ENCODE peak calls at places on chromosome 13, in eight cellular contexts. W is lower lobe of right lung, D is IMR-90, Y is uterus, M is SK-N-SH, O is mammary epithelial cell, K is Panc1, E is transverse colon. L is an unnamed sample.

GRCh38 chr13:19764237-19764636 is 18.5 kb downstream of the PSPC1 start:
- DNase-seq in O (no peak), W (no peak), Y (no peak), E (no peak), K (no peak), D (no peak), M (no peak), L (no peak)

GRCh38 chr13:112619730-112620639 is 32.0 kb upstream of the TUBGCP3 start:
- DNase-seq in Y (no peak), W (peak; percentile 60), E (no peak), K (no peak), O (peak; percentile 21), D (no peak), M (no peak), L (no peak)

GRCh38 chr13:25602206-25602605 is 230.4 kb downstream of the ATP8A2 start:
- DNase-seq in K (no peak), M (no peak), D (no peak), O (no peak), Y (no peak), E (no peak), W (no peak), L (no peak)

GRCh38 chr13:76016799-76017198 is 380.7 kb downstream of the LMO7 start:
- DNase-seq in Y (no peak), K (no peak), E (peak; percentile 8), O (peak; percentile 40), D (peak; percentile 23), M (peak; percentile 17), W (peak; percentile 16), L (no peak)

GRCh38 chr13:50444726-50445125 is 398.8 kb downstream of the DLEU7 start:
- DNase-seq in Y (no peak), O (no peak), M (no peak), D (no peak), W (no peak), K (no peak), E (no peak), L (no peak)

GRCh38 chr13:113859311-113860050 is 4.4 kb downstream of the GAS6 start:
- DNase-seq in W (no peak), M (no peak), O (no peak), K (no peak), D (no peak), E (no peak), Y (peak; percentile 14), L (peak; percentile 1)

GRCh38 chr13:27171244-27171829 is at the start of gene USP12:
- DNase-seq in E (peak; percentile 32), M (peak; percentile 86), O (peak; percentile 23), D (peak; percentile 22), Y (no peak), K (no peak), W (peak; percentile 59), L (peak; percentile 24)

GRCh38 chr13:101449971-101450748 is 2.3 kb upstream of the ITGBL1 start:
- DNase-seq in O (peak; percentile 95), W (no peak), K (peak; percentile 62), Y (no peak), D (peak; percentile 93), M (no peak), E (no peak), L (no peak)

GRCh38 chr13:95235199-95235726 is 66.0 kb downstream of the ABCC4 start:
- DNase-seq in O (no peak), D (no peak), Y (no peak), M (no peak), W (no peak), E (no peak), K (no peak), L (no peak)

GRCh38 chr13:35838356-35838755 is 292.8 kb downstream of the DCLK1 start:
- DNase-seq in E (no peak), W (no peak), K (no peak), Y (no peak), D (peak; percentile 85), O (peak; percentile 21), M (no peak), L (no peak)

GRCh38 chr13:99981115-99982020 is at the start of gene ZIC2:
- DNase-seq in M (peak; percentile 66), O (peak; percentile 60), W (no peak), D (no peak), Y (no peak), K (no peak), E (no peak), L (no peak)

GRCh38 chr13:67224148-67224846 is 5.8 kb downstream of the PCDH9 start:
- DNase-seq in E (peak; percentile 64), W (peak; percentile 77), O (peak; percentile 56), M (peak; percentile 62), K (no peak), D (peak; percentile 82), Y (peak; percentile 50), L (peak; percentile 71)

GRCh38 chr13:44232729-44233128 is 140.9 kb upstream of the SERP2 start:
- DNase-seq in W (no peak), K (no peak), E (no peak), Y (no peak), M (no peak), O (no peak), D (no peak), L (no peak)

GRCh38 chr13:29525757-29526156 is 69.7 kb downstream of the SLC7A1 start:
- DNase-seq in E (no peak), W (no peak), K (no peak), D (no peak), M (no peak), Y (no peak), O (no peak), L (no peak)

GRCh38 chr13:29522044-29522685 is 73.3 kb downstream of the SLC7A1 start:
- DNase-seq in Y (peak; percentile 65), O (no peak), W (no peak), K (no peak), D (peak; percentile 61), M (no peak), E (no peak), L (no peak)

GRCh38 chr13:29523199-29523931 is 72.1 kb downstream of the SLC7A1 start:
- DNase-seq in Y (no peak), E (no peak), W (no peak), D (no peak), K (no peak), M (no peak), O (no peak), L (peak; percentile 60)

GRCh38 chr13:29524641-29525040 is 70.8 kb downstream of the SLC7A1 start:
- DNase-seq in K (no peak), M (no peak), W (no peak), E (no peak), O (no peak), D (no peak), Y (no peak), L (no peak)

DNA sequence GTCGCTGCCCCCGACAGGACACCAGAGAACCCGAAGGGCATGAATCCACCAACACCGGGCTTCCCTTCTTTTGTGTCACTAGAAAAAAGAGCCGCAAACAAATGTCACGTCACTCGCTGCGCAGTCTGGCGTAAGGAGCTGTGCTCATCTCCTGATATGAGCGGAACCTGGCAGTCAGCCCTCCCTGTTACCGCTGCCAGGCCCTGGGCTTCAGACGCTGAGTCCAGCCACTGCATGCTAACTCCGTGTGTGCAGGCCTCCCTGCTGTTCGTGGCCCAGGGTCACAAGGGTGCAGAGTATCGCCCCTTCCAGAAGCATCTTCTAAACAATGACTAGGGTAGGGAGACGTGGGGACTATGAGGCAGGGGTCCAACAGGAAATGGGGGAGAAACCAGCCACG is 71.3 kb downstream of the SLC7A1 start:
- DNase-seq in D (no peak), W (no peak), Y (no peak), K (no peak), O (no peak), M (no peak), E (no peak), L (peak; percentile 69)
- H3K36me3 ChIP-seq in D (peaks cover 51% of the 10 kb centered on the region), W (peaks cover 25% of the 10 kb centered on the region), Y (no peaks in the 10 kb centered on the region), K (no peaks in the 10 kb centered on the region), O (peaks cover 29% of the 10 kb centered on the region), M (peaks cover 57% of the 10 kb centered on the region), E (no peaks in the 10 kb centered on the region), L (peaks cover 2% of the 10 kb centered on the region)

GRCh38 chr13:108276060-108276459 is 6.5 kb downstream of the TNFSF13B start:
- DNase-seq in W (no peak), D (no peak), K (no peak), O (no peak), Y (peak; percentile 55), M (no peak), E (no peak), L (peak; percentile 14)
- TF ChIP-seq CTCF in W (no peak), D (no peak), K (no peak), O (no peak), Y (no peak), M (no peak), E (no peak), L (no peak)

GRCh38 chr13:80035096-80035495 is 305.8 kb downstream of the SPRY2 start:
- DNase-seq in K (no peak), O (no peak), W (no peak), E (no peak), D (no peak), Y (no peak), M (no peak), L (no peak)

GRCh38 chr13:80037505-80037888 is 303.4 kb downstream of the SPRY2 start:
- DNase-seq in K (no peak), O (peak; percentile 93), D (peak; percentile 95), W (no peak), M (no peak), E (no peak), Y (no peak), L (no peak)

GRCh38 chr13:80039000-80039399 is 301.9 kb downstream of the SPRY2 start:
- DNase-seq in O (no peak), Y (no peak), W (no peak), K (no peak), M (no peak), E (no peak), D (no peak), L (no peak)

GRCh38 chr13:80038371-80038770 is 302.6 kb downstream of the SPRY2 start:
- DNase-seq in W (no peak), O (no peak), D (no peak), M (no peak), E (no peak), Y (no peak), K (no peak), L (no peak)

GRCh38 chr13:80036845-80037504 is 304.0 kb downstream of the SPRY2 start:
- DNase-seq in K (no peak), O (no peak), M (no peak), D (no peak), W (no peak), E (no peak), Y (no peak), L (no peak)
- H3K4me3 ChIP-seq in K (no peak overlapping the region), O (no peak overlapping the region), M (no peak overlapping the region), D (no peak overlapping the region), W (no peak overlapping the region), E (no peak overlapping the region), Y (no peak overlapping the region), L (no peak overlapping the region)

GRCh38 chr13:52664269-52664668 is 11.6 kb downstream of the SUGT1 start:
- DNase-seq in D (no peak), M (no peak), O (no peak), E (no peak), K (no peak), Y (no peak), W (no peak), L (no peak)

GRCh38 chr13:52665325-52665724 is 12.7 kb downstream of the SUGT1 start:
- DNase-seq in O (peak; percentile 37), M (peak; percentile 22), K (no peak), W (no peak), D (peak; percentile 16), Y (no peak), E (no peak), L (no peak)

DNA sequence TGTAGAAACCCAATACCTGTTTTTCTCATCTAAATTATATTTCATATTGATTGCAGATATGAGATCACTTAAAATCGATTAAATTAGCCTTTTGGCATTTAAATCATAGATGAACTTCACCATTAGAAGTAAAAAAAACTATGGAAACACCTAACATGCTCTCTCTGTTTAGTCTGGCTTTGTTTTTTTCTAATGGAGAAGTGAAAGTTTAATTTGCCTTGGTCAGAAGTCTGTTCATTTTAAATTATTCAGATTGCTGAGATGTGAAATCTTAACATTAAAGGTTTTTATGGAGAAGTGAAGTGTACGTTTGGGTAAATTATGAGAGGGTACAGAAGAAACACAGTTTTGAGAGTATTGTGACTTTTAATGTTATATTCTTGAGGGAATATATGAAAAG is 6.7 kb downstream of the SUGT1 start:
- DNase-seq in K (no peak), Y (no peak), W (no peak), D (no peak), O (no peak), E (no peak), M (no peak), L (no peak)
- H3K36me3 ChIP-seq in K (peaks cover 32% of the 10 kb centered on the region), Y (no peaks in the 10 kb centered on the region), W (peaks cover 71% of the 10 kb centered on the region), D (peaks cover 22% of the 10 kb centered on the region), O (peaks cover 35% of the 10 kb centered on the region), E (peaks cover 58% of the 10 kb centered on the region), M (peaks cover 55% of the 10 kb centered on the region), L (peaks cover 32% of the 10 kb centered on the region)